ENCODE peak calls at places on chromosomes 1 and 21, in four cellular contexts. I, Y, J and S are unnamed samples.

GRCh38 chr1:153534933-153535663 is 693 bp downstream of the S100A6 start:
- DNase-seq in I (no peak), Y (no peak), J (peak; percentile 6), S (no peak)

GRCh38 chr21:44926364-44927101 is 5.8 kb upstream of the ITGB2 start:
- DNase-seq in I (no peak), Y (no peak), J (no peak), S (no peak)

GRCh38 chr1:3352084-3352951 is 102.1 kb upstream of the ARHGEF16 start:
- DNase-seq in I (no peak), Y (peak; percentile 52), J (no peak), S (no peak)

GRCh38 chr1:246427611-246428010 is 79.5 kb downstream of the SMYD3 start:
- DNase-seq in I (no peak), Y (no peak), J (no peak), S (no peak)

GRCh38 chr1:42937836-42938595 is 20.7 kb downstream of the SLC2A1 start:
- DNase-seq in I (no peak), Y (no peak), J (no peak), S (no peak)

GRCh38 chr1:3611170-3612019 is at the start of gene MEGF6:
- DNase-seq in I (no peak), Y (peak; percentile 97), J (peak; percentile 81), S (peak; percentile 99)

GRCh38 chr1:226308166-226308722 is 720 bp downstream of the LIN9 start:
- DNase-seq in I (no peak), Y (no peak), J (peak; percentile 73), S (no peak)

GRCh38 chr1:76727520-76727919 is 139.8 kb upstream of the ST6GALNAC5 start:
- DNase-seq in I (no peak), Y (no peak), J (no peak), S (no peak)

GRCh38 chr1:228394571-228395394 is 11.9 kb downstream of the TRIM11 start:
- DNase-seq in I (no peak), Y (no peak), J (no peak), S (no peak)

GRCh38 chr1:28860332-28861073 is 48.5 kb downstream of the OPRD1 start:
- DNase-seq in I (no peak), Y (no peak), J (no peak), S (no peak)

GRCh38 chr1:234258071-234258470 is 115.2 kb upstream of the COA6 start:
- DNase-seq in I (no peak), Y (no peak), J (no peak), S (no peak)

GRCh38 chr1:191320062-191320461 is 838.2 kb upstream of the RGS18 start:
- DNase-seq in I (no peak), Y (no peak), J (no peak), S (no peak)

GRCh38 chr1:10189659-10190058 is 20.7 kb upstream of the KIF1B start:
- DNase-seq in I (peak; percentile 37), Y (no peak), J (no peak), S (no peak)

GRCh38 chr1:16139473-16139962 is 16.4 kb downstream of the EPHA2 start:
- DNase-seq in I (no peak), Y (no peak), J (no peak), S (no peak)

GRCh38 chr1:101122452-101123166 is 97.0 kb upstream of the DPH5 start:
- DNase-seq in I (no peak), Y (no peak), J (no peak), S (no peak)

GRCh38 chr1:207965602-207966387 is 54.9 kb upstream of the CD34 start:
- DNase-seq in I (no peak), Y (no peak), J (no peak), S (no peak)

GRCh38 chr1:39713557-39713956 is 22.3 kb upstream of the HPCAL4 start:
- DNase-seq in I (no peak), Y (no peak), J (no peak), S (no peak)

GRCh38 chr1:237684236-237684635 is 206.5 kb downstream of the ZP4 start:
- DNase-seq in I (no peak), Y (no peak), J (no peak), S (no peak)

GRCh38 chr1:53071167-53071865 is 9.3 kb downstream of the PODN start:
- DNase-seq in I (no peak), Y (peak; percentile 8), J (no peak), S (peak; percentile 32)

GRCh38 chr1:30525631-30525979 is 197.8 kb downstream of the MATN1 start:
- DNase-seq in I (no peak), Y (no peak), J (no peak), S (no peak)

GRCh38 chr1:162570718-162571117 is 9.2 kb downstream of the UAP1 start:
- DNase-seq in I (no peak), Y (no peak), J (no peak), S (no peak)

GRCh38 chr1:58848818-58849411 is 65.1 kb upstream of the JUN start:
- DNase-seq in I (no peak), Y (no peak), J (peak; percentile 28), S (peak; percentile 23)

GRCh38 chr1:211920141-211920572 is 89.6 kb upstream of the LPGAT1 start:
- DNase-seq in I (no peak), Y (no peak), J (no peak), S (no peak)

GRCh38 chr1:165933446-165934170 is 106.2 kb downstream of the UCK2 start:
- DNase-seq in I (no peak), Y (no peak), J (no peak), S (no peak)

GRCh38 chr1:151325646-151326429 is 1.4 kb downstream of the PI4KB start:
- DNase-seq in I (no peak), Y (no peak), J (peak; percentile 46), S (no peak)

GRCh38 chr1:117535776-117536175 is 70.1 kb upstream of the TENT5C start:
- DNase-seq in I (no peak), Y (no peak), J (no peak), S (no peak)

GRCh38 chr1:179876289-179876715 is 1.3 kb downstream of the TOR1AIP2 start:
- DNase-seq in I (no peak), Y (no peak), J (no peak), S (no peak)

GRCh38 chr1:179873366-179873978 is 4.1 kb downstream of the TOR1AIP2 start:
- DNase-seq in I (no peak), Y (no peak), J (no peak), S (no peak)

GRCh38 chr1:179877586-179878265 is at the start of gene TOR1AIP2:
- DNase-seq in I (no peak), Y (peak; percentile 87), J (peak; percentile 90), S (peak; percentile 88)

GRCh38 chr1:179872558-179872957 is 5.0 kb downstream of the TOR1AIP2 start:
- DNase-seq in I (no peak), Y (no peak), J (no peak), S (no peak)

DNA sequence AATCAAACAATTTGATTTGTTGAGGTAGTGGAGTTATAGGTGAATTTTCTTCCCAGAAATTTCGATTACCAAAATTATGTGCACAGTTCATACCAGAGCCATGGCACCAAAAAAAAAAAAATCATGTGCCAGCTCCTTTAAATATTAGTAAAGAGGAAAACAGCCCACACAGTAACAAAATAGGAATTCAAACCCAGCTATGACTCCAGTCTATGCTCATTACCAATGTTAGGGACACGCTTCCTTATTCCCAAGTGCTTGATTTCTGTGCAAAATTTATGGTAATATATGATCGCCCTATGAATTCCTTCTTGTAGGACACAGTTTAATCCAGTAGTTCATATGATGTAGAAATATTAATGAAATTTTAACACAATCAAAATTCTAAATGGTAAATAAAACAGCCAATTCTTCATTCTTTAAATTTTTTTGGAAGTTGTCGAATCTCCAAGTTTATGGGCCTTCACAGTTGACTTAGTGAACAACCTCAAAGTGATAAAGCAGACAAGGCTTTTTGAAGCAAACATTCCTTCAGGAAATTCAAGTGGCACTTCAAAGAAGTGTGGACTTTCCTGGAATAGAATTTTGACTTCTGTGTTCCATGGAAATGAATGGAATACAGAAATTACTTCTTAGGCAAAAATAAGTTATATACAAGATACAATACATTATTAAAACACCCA is 1.9 kb downstream of the TOR1AIP2 start:
- DNase-seq in I (no peak), Y (no peak), J (no peak), S (no peak)
- TF ChIP-seq USF1 in I (no peak), Y (no peak), J (no peak), S (no peak)

DNA sequence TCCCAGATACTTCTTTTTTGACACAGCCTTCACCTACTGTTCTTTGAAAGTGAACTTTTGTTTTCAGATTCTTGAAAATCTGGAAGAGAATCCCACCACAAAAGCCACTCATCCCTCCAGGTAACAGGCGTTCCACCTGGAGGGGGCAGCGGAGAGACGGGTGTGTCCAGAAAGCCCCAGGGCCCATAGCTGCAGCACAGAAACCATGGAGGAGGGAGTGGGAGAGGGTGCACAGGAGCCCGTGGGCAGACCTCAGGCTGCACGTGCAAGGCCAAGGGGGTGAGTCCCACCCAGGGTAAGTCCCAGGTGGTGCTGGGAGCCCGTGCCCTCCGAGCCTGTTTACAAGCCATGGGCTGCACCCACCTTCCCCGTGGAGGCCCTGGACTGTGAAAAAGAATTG is 86.5 kb downstream of the PSMG1 start:
- DNase-seq in I (no peak), Y (peak; percentile 70), J (no peak), S (no peak)
- TF ChIP-seq CTCF in I (no peak), Y (no peak), J (peak; percentile 20), S (no peak)

DNA sequence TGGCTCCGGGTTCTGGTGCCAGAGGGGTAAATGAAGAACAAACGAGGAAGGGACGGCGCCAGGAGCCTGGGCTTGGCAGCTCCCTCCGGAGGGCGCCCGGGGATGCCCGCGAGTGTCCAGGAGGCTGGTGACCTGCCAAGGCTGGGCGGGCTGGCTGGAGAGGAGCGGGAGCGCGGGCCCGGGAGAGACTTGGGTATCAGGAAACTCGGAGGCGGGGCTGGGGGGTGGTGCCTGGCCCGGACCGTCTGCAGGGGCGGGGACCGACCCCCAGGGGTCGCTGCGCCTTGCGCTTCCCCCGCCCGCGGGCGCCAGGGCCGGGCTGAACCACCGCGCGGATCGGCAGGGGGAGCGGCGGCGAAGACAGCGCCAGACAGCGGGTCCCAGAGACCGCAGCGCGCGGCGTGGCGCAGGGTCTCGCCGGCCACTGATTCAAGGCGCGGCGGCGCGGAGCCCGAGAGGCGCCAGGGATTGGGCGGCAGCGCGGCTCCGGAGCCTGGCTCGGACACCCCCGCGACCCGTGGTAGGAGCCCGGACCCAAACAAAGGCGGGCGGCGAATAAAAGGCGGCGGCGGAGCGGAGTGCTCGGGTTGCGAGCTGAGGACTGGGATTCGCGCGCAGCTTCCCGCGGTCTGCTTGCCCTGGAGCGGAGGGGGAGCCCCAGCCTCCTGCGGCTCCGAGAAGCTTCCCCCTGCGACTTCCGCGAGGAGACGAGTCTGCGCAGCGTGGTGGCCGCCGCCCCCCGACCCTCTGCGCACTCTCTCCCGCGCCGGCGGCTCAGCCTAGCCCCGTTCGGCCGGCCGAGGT is at the start of gene DISP3:
- DNase-seq in I (peak; percentile 1), Y (peak; percentile 90), J (peak; percentile 97), S (peak; percentile 99)
- TF ChIP-seq USF1 in I (no peak), Y (peak; percentile 13), J (no peak), S (no peak)

DNA sequence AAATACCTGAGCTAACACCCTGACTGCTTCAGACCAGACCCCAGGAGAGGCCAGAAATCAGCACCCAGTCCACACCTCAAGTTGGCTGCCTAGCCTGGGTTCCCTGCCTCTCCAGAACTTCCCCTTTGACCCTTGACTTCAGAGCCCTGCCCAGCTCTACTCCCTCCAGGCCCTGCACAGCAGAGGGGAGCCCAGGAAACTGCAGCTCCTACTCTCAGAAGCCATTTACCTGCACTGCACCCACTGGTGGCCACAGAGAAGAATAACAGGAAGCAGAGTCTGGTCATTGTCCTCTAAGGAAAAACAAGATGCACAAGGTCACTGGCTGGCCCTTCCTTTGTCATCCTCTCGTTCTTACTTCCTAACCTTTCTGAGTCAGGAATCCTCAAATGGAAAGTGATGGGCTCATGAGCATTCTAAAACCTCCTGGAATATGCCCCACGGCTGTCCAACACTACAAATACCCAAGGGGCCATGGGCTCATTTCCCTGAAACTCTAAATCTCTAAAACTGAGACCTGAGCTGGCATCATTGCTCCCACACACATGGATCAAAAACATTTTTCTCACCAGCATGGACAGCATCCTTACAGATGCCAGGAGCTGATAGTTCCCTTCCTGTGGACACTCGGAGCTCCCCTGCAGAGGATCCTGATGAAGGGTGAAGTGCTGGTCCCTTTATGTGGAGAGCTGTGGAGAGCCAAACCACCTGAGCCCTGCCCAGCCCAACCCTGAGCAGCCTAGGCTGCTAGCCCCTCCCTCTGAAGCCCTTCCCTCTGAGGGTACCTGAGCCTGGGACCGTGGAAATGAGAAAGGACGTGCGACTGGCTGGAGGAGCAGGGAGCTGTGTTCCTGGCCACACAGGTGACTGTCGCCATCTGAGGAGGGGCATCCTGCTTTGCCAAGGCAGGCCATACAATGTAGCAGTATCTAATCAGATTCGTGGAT is at the start of gene ITLN2:
- DNase-seq in I (peak; percentile 16), Y (peak; percentile 69), J (peak; percentile 63), S (peak; percentile 36)
- TF ChIP-seq CTCF in I (peak; percentile 89), Y (peak; percentile 64), J (peak; percentile 86), S (peak; percentile 54)